ENCODE peak calls at places on chromosomes 4 and X, in six cellular contexts. Q, T, S, M, H and J are unnamed samples.

GRCh38 chr4:138113819-138114415 is 128.2 kb downstream of the SLC7A11 start:
- DNase-seq in T (no peak), Q (peak), S (no peak), M (no peak), H (peak), J (no peak)

GRCh38 chr4:39614487-39615162 is 24.0 kb downstream of the SMIM14 start:
- DNase-seq in Q (no peak), T (no peak), S (no peak), M (no peak), H (peak), J (no peak)

GRCh38 chr4:55754754-55755350 is 64.7 kb upstream of the EXOC1L start:
- DNase-seq in Q (peak), S (no peak), H (peak), M (no peak), T (no peak), J (no peak)

GRCh38 chr4:99998062-99998880 is 48.2 kb upstream of the H2AZ1 start:
- DNase-seq in T (no peak), M (no peak), H (peak), S (no peak), Q (peak), J (peak)

GRCh38 chrX:42090395-42090794 is 167.0 kb upstream of the CASK start:
- DNase-seq in Q (no peak), T (no peak), M (no peak), S (no peak), H (no peak), J (no peak)

GRCh38 chrX:107736781-107737531 is 38.6 kb downstream of the TSC22D3 start:
- DNase-seq in H (no peak), Q (no peak), M (no peak), T (no peak), S (no peak), J (no peak)

GRCh38 chr4:22515888-22516541 is at the start of gene ADGRA3:
- DNase-seq in Q (peak), S (peak), M (peak), T (no peak), H (peak), J (peak)

GRCh38 chrX:35561985-35562384 is 236.2 kb upstream of the MAGEB16 start:
- DNase-seq in Q (no peak), S (no peak), M (no peak), T (no peak), H (no peak), J (no peak)

GRCh38 chr4:78056265-78057129 is 626 bp upstream of the FRAS1 start:
- DNase-seq in M (peak), T (no peak), Q (peak), S (peak), H (peak), J (peak)

GRCh38 chr4:8200302-8200975 is 1.3 kb downstream of the SH3TC1 start:
- DNase-seq in M (peak), T (peak), H (no peak), Q (peak), S (peak), J (no peak)

GRCh38 chrX:129593137-129593536 is 53.1 kb downstream of the OCRL start:
- DNase-seq in T (no peak), M (no peak), H (peak), S (no peak), Q (no peak), J (no peak)

GRCh38 chr4:186128842-186129241 is 24.3 kb downstream of the FAM149A start:
- DNase-seq in Q (no peak), H (no peak), T (no peak), S (no peak), M (no peak), J (no peak)

GRCh38 chr4:109876634-109877265 is 28.8 kb downstream of the LRIT3 start:
- DNase-seq in H (no peak), T (no peak), Q (no peak), M (no peak), S (no peak), J (no peak)

GRCh38 chrX:11478036-11478435 is 184.8 kb downstream of the AMELX start:
- DNase-seq in H (no peak), Q (no peak), T (no peak), S (no peak), M (no peak), J (no peak)

GRCh38 chr4:39046243-39046642 is 14.0 kb upstream of the TMEM156 start:
- DNase-seq in H (peak), Q (peak), S (no peak), T (no peak), M (no peak), J (no peak)

GRCh38 chr4:15234585-15235126 is 193.2 kb upstream of the C1QTNF7 start:
- DNase-seq in S (peak), M (no peak), Q (peak), T (no peak), H (peak), J (no peak)

GRCh38 chr4:100497729-100498250 is 20.0 kb downstream of the EMCN start:
- DNase-seq in H (peak), Q (no peak), S (no peak), T (no peak), M (no peak), J (no peak)

GRCh38 chrX:42680651-42681050 is 97.3 kb downstream of the PPP1R2C start:
- DNase-seq in T (no peak), M (no peak), H (no peak), S (peak), Q (no peak), J (no peak)

GRCh38 chr4:141118381-141118780 is 14.9 kb downstream of the RNF150 start:
- DNase-seq in H (no peak), T (no peak), M (no peak), Q (no peak), S (no peak), J (no peak)

GRCh38 chr4:1563768-1564485 is 120.2 kb downstream of the FAM53A start:
- DNase-seq in Q (no peak), H (no peak), T (no peak), M (no peak), S (no peak), J (no peak)

GRCh38 chr4:39044947-39045734 is 12.9 kb upstream of the TMEM156 start:
- DNase-seq in Q (peak), M (peak), T (peak), H (peak), S (peak), J (no peak)

GRCh38 chr4:155572106-155572703 is 94.4 kb upstream of the GUCY1A1 start:
- DNase-seq in H (no peak), M (no peak), S (no peak), Q (no peak), T (no peak), J (no peak)

GRCh38 chr4:102694791-102695190 is 66.0 kb downstream of the MANBA start:
- DNase-seq in Q (no peak), M (no peak), T (no peak), S (no peak), H (no peak), J (no peak)

GRCh38 chrX:9902651-9903050 is 64.5 kb upstream of the CLDN34 start:
- DNase-seq in Q (peak), M (no peak), T (no peak), S (no peak), H (peak), J (peak)

GRCh38 chr4:179634862-179635261 is 2192.6 kb upstream of the AGA start:
- DNase-seq in T (no peak), S (no peak), Q (no peak), M (no peak), H (no peak), J (no peak)